ENCODE peak calls at places on chromosomes 4 and X, in four cellular contexts. E is PC-3, H is fibroblast of lung, Q is H7. T is an unnamed sample.

GRCh38 chrX:133985164-133986007 is at the start of gene GPC3:
- DNase-seq in E (no peak), H (peak; percentile 2), Q (peak; percentile 93), T (no peak)

GRCh38 chr4:2786152-2786671 is 6.7 kb upstream of the SH3BP2 start:
- DNase-seq in E (no peak), H (no peak), Q (no peak), T (no peak)

GRCh38 chr4:139617702-139618490 is 47.7 kb upstream of the MGST2 start:
- DNase-seq in E (peak; percentile 48), H (no peak), Q (no peak), T (no peak)

GRCh38 chrX:132270699-132271098 is 51.5 kb upstream of the RAP2C start:
- DNase-seq in E (peak; percentile 49), H (peak; percentile 80), Q (no peak), T (peak; percentile 88)

GRCh38 chr4:94595880-94596483 is 144.2 kb downstream of the PDLIM5 start:
- DNase-seq in E (peak; percentile 60), H (peak; percentile 52), Q (peak; percentile 13), T (peak; percentile 60)

GRCh38 chr4:88283661-88284377 is 542 bp downstream of the PPM1K start:
- DNase-seq in E (peak; percentile 48), H (peak; percentile 66), Q (peak; percentile 81), T (no peak)

GRCh38 chr4:45442466-45442865 is 681.4 kb downstream of the GABRG1 start:
- DNase-seq in E (peak; percentile 46), H (no peak), Q (peak; percentile 7), T (no peak)

GRCh38 chr4:32215277-32215676 is 1495.1 kb downstream of the PCDH7 start:
- DNase-seq in E (no peak), H (no peak), Q (no peak), T (no peak)

GRCh38 chr4:182653596-182653995 is 263.6 kb downstream of the DCTD start:
- DNase-seq in E (no peak), H (peak; percentile 85), Q (no peak), T (no peak)

GRCh38 chr4:6697096-6697495 is 3.4 kb downstream of the S100P start:
- DNase-seq in E (no peak), H (no peak), Q (no peak), T (no peak)

GRCh38 chrX:6228720-6229119 is at the start of gene NLGN4X:
- DNase-seq in E (no peak), H (peak; percentile 29), Q (peak; percentile 74), T (no peak)

GRCh38 chr4:52421811-52422213 is 237.3 kb downstream of the USP46 start:
- DNase-seq in E (no peak), H (no peak), Q (no peak), T (no peak)

GRCh38 chrX:153935326-153935851 is 552 bp upstream of the NAA10 start:
- DNase-seq in E (no peak), H (no peak), Q (no peak), T (no peak)

GRCh38 chrX:17192111-17192510 is 182.9 kb upstream of the NHS start:
- DNase-seq in E (peak; percentile 43), H (peak; percentile 55), Q (no peak), T (no peak)

DNA sequence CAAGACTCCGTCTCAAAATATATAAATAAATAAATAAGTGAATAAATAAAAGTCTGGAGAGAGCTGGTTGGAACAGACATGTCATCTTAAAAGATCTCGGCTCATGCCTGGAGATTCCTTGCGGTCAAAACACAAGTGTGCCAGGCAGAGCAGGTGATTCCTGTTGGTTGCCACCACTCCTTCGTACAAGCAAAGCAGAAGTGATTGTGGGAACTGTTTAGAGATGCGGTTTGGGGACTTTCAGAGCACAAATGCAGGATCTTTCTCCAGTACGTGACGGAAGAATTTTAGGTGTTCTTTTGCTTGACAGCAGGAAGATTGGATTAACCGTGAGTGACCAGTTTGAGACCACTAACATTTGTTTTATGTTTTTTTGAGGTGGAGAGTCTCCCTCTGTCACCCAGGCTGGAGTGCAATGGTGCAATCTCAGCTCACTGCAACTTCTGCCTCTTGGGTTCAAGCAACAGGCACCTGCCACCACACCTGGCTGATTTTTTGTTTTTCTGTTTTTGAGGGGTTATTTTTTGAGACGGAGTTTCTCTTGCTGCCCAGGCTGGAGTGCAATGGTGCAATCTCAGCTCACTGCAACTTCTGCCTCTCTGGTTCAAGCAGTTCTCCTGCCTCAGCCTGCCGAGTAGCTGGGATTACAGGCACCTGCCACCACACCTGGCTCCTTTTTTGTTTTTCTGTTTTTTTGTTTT is 2.8 kb upstream of the CRLF2 start:
- DNase-seq in E (no peak), H (no peak), Q (no peak), T (no peak)
- H3K4me3 ChIP-seq in E (no peak overlapping the region), H (no peak overlapping the region), Q (no peak overlapping the region), T (no peak overlapping the region)

GRCh38 chr4:112648263-112649054 is 11.5 kb downstream of the LARP7 start:
- DNase-seq in E (no peak), H (peak; percentile 65), Q (no peak), T (no peak)

GRCh38 chr4:112649055-112649408 is 12.1 kb downstream of the LARP7 start:
- DNase-seq in E (no peak), H (no peak), Q (no peak), T (no peak)

GRCh38 chr4:112646632-112647537 is 9.9 kb downstream of the LARP7 start:
- DNase-seq in E (no peak), H (no peak), Q (no peak), T (no peak)

GRCh38 chr4:112645541-112646329 is 8.8 kb downstream of the LARP7 start:
- DNase-seq in E (no peak), H (no peak), Q (peak; percentile 33), T (no peak)

DNA sequence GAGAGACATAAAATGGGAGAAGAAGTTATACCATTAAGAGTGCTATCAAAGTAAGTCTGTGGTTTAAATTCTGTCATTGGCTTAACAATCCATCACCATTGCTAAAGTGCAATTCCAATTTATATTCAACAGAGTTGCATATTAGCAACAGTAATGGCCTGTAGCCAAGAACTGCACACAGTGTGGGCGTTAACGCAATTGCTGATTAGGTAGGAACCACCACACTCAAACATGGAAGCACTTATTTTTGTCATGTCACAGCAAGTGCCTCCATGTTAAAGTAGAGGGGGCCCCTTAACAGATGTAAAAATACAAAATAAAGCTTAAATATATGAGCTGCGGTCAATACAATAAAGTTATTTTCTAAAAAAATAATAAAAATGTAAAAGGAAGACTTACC is 10.8 kb downstream of the LARP7 start:
- DNase-seq in E (no peak), H (peak; percentile 33), Q (no peak), T (no peak)
- H3K36me3 ChIP-seq in E (peaks cover 5% of the 10 kb centered on the region), H (peaks cover 10% of the 10 kb centered on the region), Q (peaks cover 13% of the 10 kb centered on the region), T (peaks cover 6% of the 10 kb centered on the region)

GRCh38 chr4:185017964-185018772 is at the start of gene HELT:
- DNase-seq in E (no peak), H (no peak), Q (peak; percentile 79), T (no peak)

GRCh38 chr4:185013715-185014114 is 4.6 kb upstream of the HELT start:
- DNase-seq in E (no peak), H (no peak), Q (no peak), T (no peak)

GRCh38 chr4:185015108-185015507 is 3.2 kb upstream of the HELT start:
- DNase-seq in E (no peak), H (no peak), Q (no peak), T (no peak)

GRCh38 chr4:185016946-185017797 is 1.1 kb upstream of the HELT start:
- DNase-seq in E (no peak), H (peak; percentile 19), Q (peak; percentile 79), T (no peak)

GRCh38 chr4:185016101-185016940 is 2.0 kb upstream of the HELT start:
- DNase-seq in E (no peak), H (no peak), Q (peak; percentile 64), T (no peak)
- H3K27me3 ChIP-seq in E (peaks cover 84% of the 10 kb centered on the region), H (peaks cover 45% of the 10 kb centered on the region), Q (peaks cover 91% of the 10 kb centered on the region), T (peaks cover 57% of the 10 kb centered on the region)

GRCh38 chrX:129653181-129653984 is 1.4 kb downstream of the APLN start:
- DNase-seq in E (no peak), H (no peak), Q (peak; percentile 73), T (no peak)
- H3K4me3 ChIP-seq in E (peak overlapping the region; percentile 84), H (no peak overlapping the region), Q (peak overlapping the region; percentile 57), T (no peak overlapping the region)

T was measured in bronchial epithelial cell.